ENCODE peak calls at places on chromosomes 16 and 17, in six cellular contexts. G, R, M, D, A and Y are unnamed samples. For H3K36me3, the result is how much of the 10 kb centered on the place peaks cover.

GRCh38 chr17:43576563-43577229 is 30.6 kb upstream of the ETV4 start:
- DNase-seq in G (peak), R (peak), M (peak), D (peak), A (peak), Y (peak)

GRCh38 chr17:47905221-47905733 is 9.2 kb downstream of the SP2 start:
- DNase-seq in G (peak), R (no peak), M (peak), D (peak), A (no peak), Y (no peak)

GRCh38 chr17:67431210-67432015 is 54.3 kb downstream of the PITPNC1 start:
- DNase-seq in G (no peak), R (no peak), M (no peak), D (no peak), A (peak), Y (peak)

GRCh38 chr17:44584498-44584897 is 27.2 kb downstream of the FZD2 start:
- DNase-seq in G (no peak), R (no peak), M (no peak), D (no peak), A (no peak), Y (no peak)

GRCh38 chr16:52191533-52192134 is 355.3 kb downstream of the TOX3 start:
- DNase-seq in G (peak), R (peak), M (peak), D (peak), A (peak), Y (no peak)

GRCh38 chr17:37737971-37738370 is 6.9 kb downstream of the HNF1B start:
- DNase-seq in G (no peak), R (no peak), M (no peak), D (no peak), A (no peak), Y (no peak)

GRCh38 chr17:77735341-77736206 is 222.9 kb upstream of the TNRC6C start:
- DNase-seq in G (peak), R (peak), M (peak), D (peak), A (no peak), Y (no peak)

GRCh38 chr16:26795184-26795583 is 271.5 kb upstream of the C16orf82 start:
- DNase-seq in G (no peak), R (peak), M (no peak), D (no peak), A (no peak), Y (no peak)

GRCh38 chr17:28726912-28727726 is 1.1 kb upstream of the TLCD1 start:
- DNase-seq in G (peak), R (peak), M (peak), D (peak), A (peak), Y (peak)

GRCh38 chr17:7523033-7523432 is 25.8 kb upstream of the TNFSF12 start:
- DNase-seq in G (no peak), R (peak), M (peak), D (no peak), A (peak), Y (no peak)

GRCh38 chr17:63984206-63984605 is 11.5 kb upstream of the SCN4A start:
- DNase-seq in G (no peak), R (no peak), M (no peak), D (no peak), A (no peak), Y (no peak)

GRCh38 chr17:29196784-29197515 is 16.8 kb upstream of the MYO18A start:
- DNase-seq in G (peak), R (no peak), M (no peak), D (no peak), A (no peak), Y (no peak)

GRCh38 chr17:75270218-75270965 is 639 bp downstream of the MIF4GD start:
- DNase-seq in G (peak), R (peak), M (peak), D (peak), A (peak), Y (peak)

GRCh38 chr17:80082403-80083135 is 18.8 kb upstream of the GAA start:
- DNase-seq in G (peak), R (peak), M (no peak), D (peak), A (peak), Y (no peak)

GRCh38 chr17:78925662-78926555 is 722 bp upstream of the TIMP2 start:
- DNase-seq in G (peak), R (no peak), M (peak), D (peak), A (no peak), Y (no peak)

GRCh38 chr16:73418746-73419145 is 370.8 kb upstream of the ZFHX3 start:
- DNase-seq in G (no peak), R (no peak), M (no peak), D (no peak), A (no peak), Y (no peak)

GRCh38 chr16:67447508-67448076 is 16.7 kb downstream of the HSD11B2 start:
- DNase-seq in G (no peak), R (peak), M (no peak), D (no peak), A (peak), Y (no peak)

GRCh38 chr17:69597898-69598692 is 183.6 kb downstream of the MAP2K6 start:
- DNase-seq in G (no peak), R (no peak), M (no peak), D (no peak), A (no peak), Y (no peak)

GRCh38 chr16:86965840-86966239 is 351.4 kb downstream of the C16orf95 start:
- DNase-seq in G (no peak), R (no peak), M (no peak), D (no peak), A (no peak), Y (no peak)

GRCh38 chr16:86798247-86799041 is 220.1 kb downstream of the FOXL1 start:
- DNase-seq in G (no peak), R (no peak), M (no peak), D (no peak), A (no peak), Y (no peak)

GRCh38 chr16:16050106-16050505 is 100.7 kb downstream of the ABCC1 start:
- DNase-seq in G (no peak), R (no peak), M (no peak), D (no peak), A (no peak), Y (no peak)

GRCh38 chr17:76281573-76282371 is 16.6 kb downstream of the UBALD2 start:
- DNase-seq in G (no peak), R (no peak), M (no peak), D (no peak), A (no peak), Y (no peak)

GRCh38 chr16:11079657-11080187 is 135.4 kb downstream of the CLEC16A start:
- DNase-seq in G (no peak), R (no peak), M (no peak), D (no peak), A (no peak), Y (no peak)

GRCh38 chr16:20359997-20360396 is 7.5 kb upstream of the UMOD start:
- DNase-seq in G (no peak), R (no peak), M (no peak), D (no peak), A (no peak), Y (no peak)

GRCh38 chr16:81929841-81930240 is 81.4 kb downstream of the SDR42E1 start:
- DNase-seq in G (no peak), R (no peak), M (no peak), D (no peak), A (no peak), Y (no peak)

GRCh38 chr16:81926036-81926435 is 85.2 kb downstream of the SDR42E1 start:
- DNase-seq in G (no peak), R (no peak), M (no peak), D (no peak), A (no peak), Y (no peak)

GRCh38 chr16:81931927-81932326 is 79.3 kb downstream of the SDR42E1 start:
- DNase-seq in G (no peak), R (no peak), M (no peak), D (no peak), A (no peak), Y (no peak)

GRCh38 chr16:81927561-81928185 is 83.6 kb downstream of the SDR42E1 start:
- DNase-seq in G (no peak), R (no peak), M (no peak), D (no peak), A (no peak), Y (no peak)

DNA sequence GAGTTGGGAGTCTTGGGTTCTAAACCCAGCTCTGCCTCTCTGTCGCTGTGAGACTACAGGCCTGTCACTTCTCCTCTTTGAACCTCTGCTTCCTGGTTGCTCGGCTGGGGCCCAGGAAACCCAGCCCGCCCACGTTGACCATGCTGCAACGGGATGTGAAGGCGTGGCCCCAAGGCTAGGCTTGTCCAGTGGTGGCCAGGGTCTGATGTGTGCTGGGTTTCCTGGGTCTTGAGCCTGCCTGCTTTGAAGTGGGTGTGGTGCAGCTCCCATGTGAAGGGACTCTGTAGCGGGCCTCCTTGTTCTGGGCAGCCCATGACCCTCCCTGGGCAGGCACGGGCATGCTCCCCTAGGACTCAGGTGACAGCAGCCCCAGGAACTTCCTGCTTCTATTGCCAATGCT is 82.3 kb downstream of the SDR42E1 start:
- DNase-seq in G (no peak), R (no peak), M (peak), D (no peak), A (no peak), Y (no peak)
- TF ChIP-seq CTCF in G (no peak), R (no peak), M (no peak), D (no peak), A (no peak), Y (no peak)

DNA sequence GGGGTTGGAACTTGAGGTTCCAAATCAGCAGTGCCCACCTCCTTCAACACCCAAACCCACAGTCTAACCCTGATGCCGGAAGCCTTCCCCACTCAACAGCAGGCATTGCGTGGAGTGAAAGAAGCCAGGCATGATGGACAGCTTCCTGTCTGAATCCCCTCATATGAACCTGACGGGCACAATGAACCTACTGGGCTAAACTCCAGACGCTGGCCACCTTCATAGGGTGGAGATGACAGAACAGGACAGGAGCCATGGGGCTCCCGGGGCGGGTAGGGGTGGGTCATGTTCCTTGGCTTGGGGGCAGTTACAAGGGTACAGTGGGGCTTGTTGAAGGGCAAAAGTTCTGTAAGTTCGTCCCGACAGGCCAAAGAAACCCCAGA is 460 bp upstream of the HSBP1 start:
- DNase-seq in G (no peak), R (no peak), M (no peak), D (no peak), A (no peak), Y (no peak)
- H3K4me3 ChIP-seq in G (peak), R (no peak), M (peak), D (peak), A (peak), Y (peak)

GRCh38 chr17:82815354-82815753 is 24.5 kb downstream of the ZNF750 start:
- DNase-seq in G (no peak), R (no peak), M (peak), D (no peak), A (no peak), Y (no peak)

GRCh38 chr17:82819015-82819414 is 20.8 kb downstream of the ZNF750 start:
- DNase-seq in G (no peak), R (no peak), M (no peak), D (no peak), A (no peak), Y (no peak)

GRCh38 chr17:82815790-82816305 is 24.0 kb downstream of the ZNF750 start:
- DNase-seq in G (no peak), R (no peak), M (peak), D (no peak), A (no peak), Y (no peak)

GRCh38 chr17:82816358-82816757 is 23.5 kb downstream of the ZNF750 start:
- DNase-seq in G (no peak), R (no peak), M (peak), D (no peak), A (no peak), Y (no peak)

DNA sequence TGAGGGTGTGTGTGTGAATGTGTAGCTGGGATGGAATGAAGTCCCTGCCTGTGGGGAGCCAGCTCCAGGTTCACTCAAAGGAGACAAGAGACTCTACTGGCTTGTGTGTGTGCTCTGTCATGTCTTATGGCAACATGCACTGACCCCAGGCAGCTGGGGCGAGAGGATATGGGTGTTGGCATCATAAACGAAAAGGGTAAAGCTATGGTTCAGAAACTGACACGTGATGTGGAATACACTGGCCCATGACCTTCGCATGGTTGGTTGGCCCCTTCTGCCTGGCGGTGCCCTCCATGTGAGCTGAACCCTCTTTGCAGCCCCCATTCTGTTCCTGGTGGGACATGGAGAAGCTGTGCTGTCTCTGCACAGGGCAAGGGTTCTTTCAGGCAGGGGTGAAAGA is 21.9 kb downstream of the ZNF750 start:
- DNase-seq in G (no peak), R (no peak), M (peak), D (no peak), A (no peak), Y (no peak)
- H3K36me3 ChIP-seq in G (half or more), R (half or more), M (under half), D (half or more), A (under half), Y (under half)

GRCh38 chr16:21996923-21997692 is 3.8 kb downstream of the PDZD9 start:
- DNase-seq in G (no peak), R (no peak), M (no peak), D (no peak), A (no peak), Y (no peak)
- TF ChIP-seq CTCF in G (no peak), R (no peak), M (no peak), D (no peak), A (no peak), Y (no peak)

GRCh38 chr16:51113254-51114125 is 37.6 kb downstream of the SALL1 start:
- DNase-seq in G (no peak), R (no peak), M (no peak), D (no peak), A (no peak), Y (peak)
- H3K4me3 ChIP-seq in G (no peak), R (no peak), M (no peak), D (no peak), A (no peak), Y (peak)

GRCh38 chr16:89112377-89113151 is 18.9 kb downstream of the ACSF3 start:
- DNase-seq in G (peak), R (no peak), M (peak), D (no peak), A (no peak), Y (no peak)

GRCh38 chr16:89113661-89114060 is 20.0 kb downstream of the ACSF3 start:
- DNase-seq in G (peak), R (no peak), M (peak), D (no peak), A (no peak), Y (peak)

GRCh38 chr16:89115216-89115949 is 21.7 kb downstream of the ACSF3 start:
- DNase-seq in G (peak), R (no peak), M (peak), D (peak), A (no peak), Y (peak)

GRCh38 chr16:89113152-89113547 is 19.5 kb downstream of the ACSF3 start:
- DNase-seq in G (no peak), R (no peak), M (no peak), D (no peak), A (no peak), Y (no peak)

GRCh38 chr16:89114159-89114981 is 20.7 kb downstream of the ACSF3 start:
- DNase-seq in G (peak), R (no peak), M (peak), D (no peak), A (no peak), Y (peak)
- H3K36me3 ChIP-seq in G (half or more), R (under half), M (half or more), D (half or more), A (under half), Y (under half)

GRCh38 chr17:52036416-52036815 is 122.1 kb downstream of the CA10 start:
- DNase-seq in G (no peak), R (no peak), M (no peak), D (no peak), A (no peak), Y (no peak)

GRCh38 chr17:52030096-52030495 is 128.4 kb downstream of the CA10 start:
- DNase-seq in G (no peak), R (no peak), M (no peak), D (no peak), A (no peak), Y (no peak)

GRCh38 chr17:52027620-52028019 is 130.9 kb downstream of the CA10 start:
- DNase-seq in G (no peak), R (no peak), M (no peak), D (no peak), A (no peak), Y (no peak)

GRCh38 chr17:52035336-52035915 is 123.1 kb downstream of the CA10 start:
- DNase-seq in G (no peak), R (no peak), M (no peak), D (no peak), A (no peak), Y (no peak)

DNA sequence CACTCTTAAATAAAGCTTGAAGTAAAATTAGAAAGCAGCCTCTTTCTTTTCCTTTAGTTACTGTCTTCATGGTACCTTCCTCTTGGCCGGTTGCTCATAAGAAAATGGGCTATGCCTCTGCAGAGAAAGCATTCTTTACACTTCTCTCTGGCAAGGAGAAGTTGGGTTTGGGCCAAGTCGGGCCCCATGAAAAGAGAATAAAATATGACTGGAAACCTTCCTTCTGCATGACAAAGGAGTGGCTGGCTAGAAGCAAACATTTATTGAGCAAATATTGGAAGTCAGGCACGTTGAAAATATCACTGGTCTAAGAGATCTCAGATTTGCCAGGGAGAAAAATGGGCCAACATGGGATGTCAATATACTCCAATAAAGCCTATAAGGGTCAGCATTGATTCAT is 126.1 kb downstream of the CA10 start:
- DNase-seq in G (no peak), R (no peak), M (no peak), D (no peak), A (no peak), Y (no peak)
- TF ChIP-seq CTCF in G (no peak), R (no peak), M (no peak), D (no peak), A (no peak), Y (no peak)

DNA sequence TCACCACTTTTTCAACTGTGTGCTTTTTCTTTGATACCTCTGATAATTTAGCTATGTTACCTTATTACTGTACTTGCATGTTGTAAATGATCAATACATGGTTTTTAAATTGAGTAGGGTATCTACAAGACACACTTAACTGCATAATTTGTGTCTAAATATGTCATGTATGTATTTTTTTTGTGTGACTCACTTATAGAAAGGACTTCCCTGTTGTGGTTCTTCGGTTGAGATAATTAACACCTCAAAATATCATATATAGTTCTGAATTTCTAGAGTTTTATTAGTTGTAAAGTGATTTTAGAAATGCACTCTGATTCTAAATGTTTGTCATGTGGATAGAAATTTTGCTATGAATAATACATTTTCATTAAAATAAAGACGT is 14.5 kb upstream of the KRT222 start:
- DNase-seq in G (no peak), R (no peak), M (no peak), D (no peak), A (no peak), Y (no peak)
- H3K4me3 ChIP-seq in G (no peak), R (no peak), M (no peak), D (no peak), A (no peak), Y (no peak)